ENCODE peak calls at places on chromosome 20, in five cellular contexts. Y is Peyer's patch, L is GM12892, C is stomach, V is IMR-90. O is an unnamed sample.

GRCh38 chr20:60974022-60974421 is 278.0 kb upstream of the CDH4 start:
- DNase-seq in C (no peak), V (no peak), L (no peak), Y (no peak), O (no peak)

GRCh38 chr20:57763235-57763595 is 53.4 kb upstream of the PMEPA1 start:
- DNase-seq in C (no peak), V (no peak), Y (no peak), L (no peak), O (no peak)

GRCh38 chr20:37989601-37990001 is 43.7 kb downstream of the TTI1 start:
- DNase-seq in V (no peak), C (peak), Y (no peak), L (no peak), O (peak)

GRCh38 chr20:51768759-51769517 is 748 bp upstream of the ATP9A start:
- DNase-seq in L (no peak), C (no peak), Y (no peak), V (no peak), O (peak)

GRCh38 chr20:53033176-53033575 is 61.0 kb downstream of the TSHZ2 start:
- DNase-seq in Y (no peak), L (no peak), V (no peak), C (no peak), O (no peak)

GRCh38 chr20:45218636-45219035 is 2.5 kb upstream of the SEMG2 start:
- DNase-seq in Y (no peak), C (no peak), L (no peak), V (no peak), O (no peak)

GRCh38 chr20:47090835-47091234 is 196.2 kb downstream of the EYA2 start:
- DNase-seq in Y (no peak), V (no peak), L (no peak), C (no peak), O (no peak)

GRCh38 chr20:7714549-7714948 is 225.7 kb downstream of the HAO1 start:
- DNase-seq in V (no peak), L (no peak), C (no peak), Y (no peak), O (peak)

GRCh38 chr20:53579266-53579580 is 14.4 kb downstream of the ZNF217 start:
- DNase-seq in L (no peak), C (peak), Y (no peak), V (no peak), O (no peak)

GRCh38 chr20:17612975-17613327 is 43.1 kb downstream of the DSTN start:
- DNase-seq in V (no peak), L (peak), C (no peak), Y (no peak), O (no peak)

GRCh38 chr20:37392441-37393195 is 46.7 kb downstream of the SRC start:
- DNase-seq in C (no peak), L (no peak), Y (no peak), V (no peak), O (no peak)

GRCh38 chr20:10476319-10476724 is 41.2 kb downstream of the SLX4IP start:
- DNase-seq in V (peak), Y (no peak), L (no peak), C (no peak), O (no peak)

GRCh38 chr20:11443382-11444119 is 474.1 kb upstream of the BTBD3 start:
- DNase-seq in C (no peak), V (no peak), Y (no peak), L (no peak), O (no peak)

DNA sequence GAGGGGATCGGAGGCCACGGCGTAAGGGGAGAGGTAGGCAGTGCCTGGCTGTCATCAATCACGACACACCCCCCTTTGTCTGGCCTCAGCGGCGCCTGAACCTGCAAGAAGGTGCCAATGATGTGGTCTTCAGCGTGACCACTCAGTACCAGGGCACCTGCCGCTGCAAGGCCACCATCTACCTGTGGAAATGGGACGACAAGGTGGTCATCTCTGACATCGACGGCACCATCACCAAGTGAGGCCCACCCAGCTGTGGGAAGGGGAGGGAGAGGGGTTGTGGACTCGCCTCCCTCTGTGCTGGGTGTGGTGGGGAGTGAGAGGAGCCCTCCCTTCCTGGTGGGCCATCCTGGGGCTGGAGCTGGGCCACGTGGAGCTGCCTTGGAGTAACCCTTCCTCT is 9.7 kb downstream of the EMILIN3 start:
- DNase-seq in L (no peak), Y (no peak), V (no peak), C (no peak), O (no peak)
- TF ChIP-seq POLR2A in L (no peak), Y (no peak), V (no peak), C (no peak), O (no peak)

GRCh38 chr20:50336631-50337030 is 146.0 kb downstream of the CEBPB start:
- DNase-seq in V (peak), Y (no peak), C (no peak), L (no peak), O (no peak)

GRCh38 chr20:50333856-50334255 is 143.2 kb downstream of the CEBPB start:
- DNase-seq in Y (no peak), C (no peak), L (no peak), V (peak), O (no peak)

GRCh38 chr20:50333131-50333530 is 142.5 kb downstream of the CEBPB start:
- DNase-seq in Y (no peak), V (no peak), L (no peak), C (no peak), O (no peak)

GRCh38 chr20:50335866-50336265 is 145.2 kb downstream of the CEBPB start:
- DNase-seq in Y (no peak), C (no peak), L (no peak), V (no peak), O (no peak)

GRCh38 chr20:50335105-50335504 is 144.5 kb downstream of the CEBPB start:
- DNase-seq in Y (no peak), C (no peak), V (peak), L (no peak), O (peak)
- TF ChIP-seq POLR2A in Y (no peak), C (no peak), V (no peak), L (no peak), O (no peak)

GRCh38 chr20:31720486-31721407 is 1.9 kb downstream of the BCL2L1 start:
- DNase-seq in C (peak), V (no peak), Y (peak), L (no peak), O (peak)
- TF ChIP-seq POLR2A in C (no peak), V (no peak), Y (peak), L (no peak), O (no peak)

GRCh38 chr20:43507150-43508080 is at the start of gene L3MBTL1:
- DNase-seq in L (no peak), V (peak), Y (no peak), C (peak), O (peak)
- TF ChIP-seq POLR2A in L (no peak), V (no peak), Y (no peak), C (no peak), O (peak)

GRCh38 chr20:1899169-1899525 is 3.9 kb downstream of the SIRPA start:
- DNase-seq in C (no peak), V (no peak), L (no peak), Y (no peak), O (no peak)

GRCh38 chr20:1898496-1899168 is 3.4 kb downstream of the SIRPA start:
- DNase-seq in L (no peak), Y (no peak), V (no peak), C (no peak), O (no peak)

GRCh38 chr20:1896859-1897258 is 1.7 kb downstream of the SIRPA start:
- DNase-seq in Y (no peak), C (no peak), V (no peak), L (no peak), O (no peak)

GRCh38 chr20:1897486-1897885 is 2.3 kb downstream of the SIRPA start:
- DNase-seq in V (no peak), L (no peak), Y (peak), C (no peak), O (peak)

GRCh38 chr20:1897965-1898464 is 2.8 kb downstream of the SIRPA start:
- DNase-seq in L (no peak), C (no peak), Y (peak), V (no peak), O (no peak)
- TF ChIP-seq POLR2A in L (no peak), C (no peak), Y (no peak), V (no peak), O (no peak)

GRCh38 chr20:41100001-41100480 is 37.3 kb upstream of the PLCG1 start:
- DNase-seq in V (peak), Y (no peak), C (no peak), L (no peak), O (no peak)
- TF ChIP-seq POLR2A in V (no peak), Y (no peak), C (no peak), L (no peak), O (no peak)

DNA sequence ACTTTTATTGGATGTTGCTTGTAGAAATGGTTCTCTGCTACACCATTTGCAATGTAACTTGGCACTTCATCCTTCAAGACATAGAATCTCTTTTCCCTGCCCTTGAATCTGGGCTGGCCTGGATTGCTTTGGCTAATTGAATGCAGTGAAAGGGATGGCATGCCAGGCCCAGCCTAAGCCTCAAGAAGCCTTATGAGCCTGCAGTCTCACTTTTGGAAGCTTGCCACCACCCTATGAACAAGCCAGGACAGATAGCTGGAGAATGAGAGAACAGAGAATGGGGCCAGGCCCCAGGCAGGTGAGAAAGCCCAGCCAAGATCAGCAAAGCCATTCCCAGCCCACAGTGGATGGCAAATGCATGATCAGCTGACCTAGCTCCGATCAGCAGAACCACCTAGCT is 350.7 kb upstream of the RNF24 start:
- DNase-seq in Y (no peak), V (no peak), C (no peak), L (no peak), O (no peak)
- TF ChIP-seq POLR2A in Y (no peak), V (no peak), C (no peak), L (no peak), O (no peak)